ENCODE peak calls at places on chromosomes 16 and 17, in four cellular contexts. One of them, this sample, is unnamed.

GRCh38 chr16:28317040-28317880 is 24.9 kb downstream of the SBK1 start:
- DNase-seq in endothelial cell of umbilical vein: peak
- DNase-seq in lung: peak
- DNase-seq in fibroblast of mammary gland: peak
- DNase-seq in this sample: no peak

GRCh38 chr16:17775061-17775460 is 304.3 kb upstream of the XYLT1 start:
- DNase-seq in endothelial cell of umbilical vein: no peak
- DNase-seq in fibroblast of mammary gland: peak
- DNase-seq in lung: no peak
- DNase-seq in this sample: no peak

GRCh38 chr17:1374426-1375177 is 25.4 kb downstream of the YWHAE start:
- DNase-seq in endothelial cell of umbilical vein: no peak
- DNase-seq in lung: no peak
- DNase-seq in fibroblast of mammary gland: no peak
- DNase-seq in this sample: no peak

GRCh38 chr17:81959362-81960129 is 1.4 kb downstream of the NOTUM start:
- DNase-seq in endothelial cell of umbilical vein: peak
- DNase-seq in lung: peak
- DNase-seq in fibroblast of mammary gland: no peak
- DNase-seq in this sample: no peak

GRCh38 chr17:1007310-1008007 is 10.5 kb downstream of the TIMM22 start:
- DNase-seq in endothelial cell of umbilical vein: no peak
- DNase-seq in fibroblast of mammary gland: no peak
- DNase-seq in lung: no peak
- DNase-seq in this sample: no peak

GRCh38 chr16:81796035-81796434 is 16.9 kb downstream of the PLCG2 start:
- DNase-seq in lung: no peak
- DNase-seq in fibroblast of mammary gland: no peak
- DNase-seq in endothelial cell of umbilical vein: no peak
- DNase-seq in this sample: no peak

GRCh38 chr17:59381716-59382570 is 50.5 kb downstream of the YPEL2 start:
- DNase-seq in lung: no peak
- DNase-seq in fibroblast of mammary gland: no peak
- DNase-seq in endothelial cell of umbilical vein: peak
- DNase-seq in this sample: no peak

GRCh38 chr17:17823433-17824118 is 13.2 kb downstream of the SREBF1 start:
- DNase-seq in lung: peak
- DNase-seq in endothelial cell of umbilical vein: peak
- DNase-seq in fibroblast of mammary gland: peak
- DNase-seq in this sample: no peak

GRCh38 chr17:40344321-40345160 is 20.0 kb downstream of the GJD3 start:
- DNase-seq in fibroblast of mammary gland: no peak
- DNase-seq in lung: no peak
- DNase-seq in endothelial cell of umbilical vein: peak
- DNase-seq in this sample: no peak

GRCh38 chr17:49054342-49055092 is 57.3 kb downstream of the IGF2BP1 start:
- DNase-seq in endothelial cell of umbilical vein: no peak
- DNase-seq in lung: no peak
- DNase-seq in fibroblast of mammary gland: no peak
- DNase-seq in this sample: no peak

GRCh38 chr17:6523330-6523729 is 33.0 kb downstream of the PITPNM3 start:
- DNase-seq in endothelial cell of umbilical vein: no peak
- DNase-seq in fibroblast of mammary gland: peak
- DNase-seq in lung: no peak
- DNase-seq in this sample: no peak

GRCh38 chr17:16886655-16887322 is 85.1 kb downstream of the TNFRSF13B start:
- DNase-seq in lung: no peak
- DNase-seq in fibroblast of mammary gland: no peak
- DNase-seq in endothelial cell of umbilical vein: no peak
- DNase-seq in this sample: no peak

GRCh38 chr16:75296606-75297005 is 45.2 kb upstream of the BCAR1 start:
- DNase-seq in fibroblast of mammary gland: peak
- DNase-seq in lung: no peak
- DNase-seq in endothelial cell of umbilical vein: peak
- DNase-seq in this sample: no peak

GRCh38 chr16:53787423-53787822 is 83.5 kb downstream of the FTO start:
- DNase-seq in fibroblast of mammary gland: no peak
- DNase-seq in lung: no peak
- DNase-seq in endothelial cell of umbilical vein: no peak
- DNase-seq in this sample: no peak

GRCh38 chr17:45102856-45103255 is 29.5 kb downstream of the PLCD3 start:
- DNase-seq in lung: no peak
- DNase-seq in fibroblast of mammary gland: no peak
- DNase-seq in endothelial cell of umbilical vein: no peak
- DNase-seq in this sample: no peak

GRCh38 chr16:65965632-65966031 is 400.9 kb upstream of the CDH5 start:
- DNase-seq in endothelial cell of umbilical vein: no peak
- DNase-seq in lung: no peak
- DNase-seq in fibroblast of mammary gland: no peak
- DNase-seq in this sample: no peak

GRCh38 chr16:29831490-29831889 is 11.2 kb downstream of the MVP start:
- DNase-seq in lung: no peak
- DNase-seq in endothelial cell of umbilical vein: no peak
- DNase-seq in fibroblast of mammary gland: no peak
- DNase-seq in this sample: no peak

GRCh38 chr17:44966348-44967025 is 1.6 kb downstream of the C1QL1 start:
- DNase-seq in fibroblast of mammary gland: no peak
- DNase-seq in endothelial cell of umbilical vein: no peak
- DNase-seq in lung: no peak
- DNase-seq in this sample: no peak

GRCh38 chr16:46733319-46733830 is 14.8 kb downstream of the MYLK3 start:
- DNase-seq in endothelial cell of umbilical vein: no peak
- DNase-seq in lung: no peak
- DNase-seq in fibroblast of mammary gland: no peak
- DNase-seq in this sample: no peak

GRCh38 chr17:77054926-77055325 is 85.8 kb upstream of the SEC14L1 start:
- DNase-seq in fibroblast of mammary gland: no peak
- DNase-seq in endothelial cell of umbilical vein: no peak
- DNase-seq in lung: no peak
- DNase-seq in this sample: no peak

GRCh38 chr17:35664685-35665084 is 66.8 kb upstream of the RASL10B start:
- DNase-seq in endothelial cell of umbilical vein: no peak
- DNase-seq in fibroblast of mammary gland: no peak
- DNase-seq in lung: no peak
- DNase-seq in this sample: no peak

GRCh38 chr17:20211246-20211645 is 202.1 kb downstream of the SPECC1 start:
- DNase-seq in endothelial cell of umbilical vein: no peak
- DNase-seq in lung: no peak
- DNase-seq in fibroblast of mammary gland: no peak
- DNase-seq in this sample: no peak

GRCh38 chr16:87860553-87861299 is 8.6 kb downstream of the SLC7A5 start:
- DNase-seq in lung: no peak
- DNase-seq in endothelial cell of umbilical vein: peak
- DNase-seq in fibroblast of mammary gland: peak
- DNase-seq in this sample: no peak

GRCh38 chr16:68707341-68708152 is 29.5 kb upstream of the CDH1 start:
- DNase-seq in endothelial cell of umbilical vein: no peak
- DNase-seq in fibroblast of mammary gland: no peak
- DNase-seq in lung: peak
- DNase-seq in this sample: no peak

GRCh38 chr16:28980929-28981328 is 3.9 kb upstream of the LAT start:
- DNase-seq in endothelial cell of umbilical vein: no peak
- DNase-seq in fibroblast of mammary gland: no peak
- DNase-seq in lung: no peak
- DNase-seq in this sample: no peak

GRCh38 chr17:31754239-31754945 is 104.7 kb downstream of the COPRS start:
- DNase-seq in lung: no peak
- DNase-seq in endothelial cell of umbilical vein: peak
- DNase-seq in fibroblast of mammary gland: peak
- DNase-seq in this sample: peak

GRCh38 chr17:28514571-28515002 is 8.4 kb downstream of the FOXN1 start:
- DNase-seq in endothelial cell of umbilical vein: no peak
- DNase-seq in lung: no peak
- DNase-seq in fibroblast of mammary gland: no peak
- DNase-seq in this sample: no peak

GRCh38 chr16:17403156-17403809 is 67.5 kb downstream of the XYLT1 start:
- DNase-seq in endothelial cell of umbilical vein: no peak
- DNase-seq in lung: no peak
- DNase-seq in fibroblast of mammary gland: no peak
- DNase-seq in this sample: no peak

GRCh38 chr17:73090396-73091202 is 1.9 kb downstream of the SLC39A11 start:
- DNase-seq in lung: no peak
- DNase-seq in fibroblast of mammary gland: no peak
- DNase-seq in endothelial cell of umbilical vein: no peak
- DNase-seq in this sample: no peak

GRCh38 chr17:82269882-82270500 is 3.5 kb downstream of the CSNK1D start:
- DNase-seq in lung: no peak
- DNase-seq in endothelial cell of umbilical vein: no peak
- DNase-seq in fibroblast of mammary gland: no peak
- DNase-seq in this sample: no peak

GRCh38 chr17:28365487-28365886 is 488 bp upstream of the SEBOX start:
- DNase-seq in fibroblast of mammary gland: no peak
- DNase-seq in lung: no peak
- DNase-seq in endothelial cell of umbilical vein: no peak
- DNase-seq in this sample: no peak

GRCh38 chr17:5821813-5822212 is 237.5 kb upstream of the NLRP1 start:
- DNase-seq in endothelial cell of umbilical vein: no peak
- DNase-seq in lung: peak
- DNase-seq in fibroblast of mammary gland: peak
- DNase-seq in this sample: no peak

GRCh38 chr16:57873218-57873617 is 70.9 kb upstream of the KIFC3 start:
- DNase-seq in endothelial cell of umbilical vein: no peak
- DNase-seq in fibroblast of mammary gland: no peak
- DNase-seq in lung: no peak
- DNase-seq in this sample: no peak

GRCh38 chr16:58733248-58733670 is 857 bp downstream of the GOT2 start:
- DNase-seq in lung: no peak
- DNase-seq in endothelial cell of umbilical vein: no peak
- DNase-seq in fibroblast of mammary gland: peak
- DNase-seq in this sample: no peak

GRCh38 chr17:80181431-80181830 is 11.6 kb downstream of the CARD14 start:
- DNase-seq in lung: no peak
- DNase-seq in endothelial cell of umbilical vein: no peak
- DNase-seq in fibroblast of mammary gland: no peak
- DNase-seq in this sample: no peak

GRCh38 chr17:63841350-63842172 is 924 bp downstream of the SMARCD2 start:
- DNase-seq in fibroblast of mammary gland: peak
- DNase-seq in lung: peak
- DNase-seq in endothelial cell of umbilical vein: peak
- DNase-seq in this sample: no peak

GRCh38 chr17:15038656-15039055 is 226.5 kb downstream of the PMP22 start:
- DNase-seq in lung: no peak
- DNase-seq in fibroblast of mammary gland: peak
- DNase-seq in endothelial cell of umbilical vein: no peak
- DNase-seq in this sample: peak
- H3K4me3 ChIP-seq in lung: no peak
- H3K4me3 ChIP-seq in fibroblast of mammary gland: no peak
- H3K4me3 ChIP-seq in endothelial cell of umbilical vein: no peak
- H3K4me3 ChIP-seq in this sample: no peak

DNA sequence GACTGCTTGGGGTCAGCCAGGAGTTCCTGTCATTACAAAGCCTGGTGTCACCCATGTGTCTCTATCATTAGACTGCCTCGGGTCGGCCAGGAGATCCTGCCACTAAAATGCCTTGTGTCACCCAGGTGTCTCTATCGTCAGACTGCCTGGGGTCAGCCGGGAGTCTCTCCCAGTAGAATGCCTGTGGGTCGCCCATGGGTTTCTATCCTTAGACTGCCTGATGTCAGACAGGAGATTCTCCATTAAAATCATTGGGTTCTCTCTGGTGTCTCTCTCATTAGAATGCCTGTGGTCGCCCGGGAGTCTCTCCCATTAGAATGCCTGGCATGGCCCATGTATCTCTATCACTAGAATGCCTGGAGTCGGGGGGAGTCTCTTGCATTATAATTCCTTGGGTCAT is 2231.0 kb downstream of the TP53TG3F start:
- DNase-seq in lung: no peak
- DNase-seq in fibroblast of mammary gland: no peak
- DNase-seq in endothelial cell of umbilical vein: no peak
- DNase-seq in this sample: no peak
- TF ChIP-seq CTCF in lung: no peak
- TF ChIP-seq CTCF in fibroblast of mammary gland: no peak
- TF ChIP-seq CTCF in endothelial cell of umbilical vein: no peak
- TF ChIP-seq CTCF in this sample: no peak

DNA sequence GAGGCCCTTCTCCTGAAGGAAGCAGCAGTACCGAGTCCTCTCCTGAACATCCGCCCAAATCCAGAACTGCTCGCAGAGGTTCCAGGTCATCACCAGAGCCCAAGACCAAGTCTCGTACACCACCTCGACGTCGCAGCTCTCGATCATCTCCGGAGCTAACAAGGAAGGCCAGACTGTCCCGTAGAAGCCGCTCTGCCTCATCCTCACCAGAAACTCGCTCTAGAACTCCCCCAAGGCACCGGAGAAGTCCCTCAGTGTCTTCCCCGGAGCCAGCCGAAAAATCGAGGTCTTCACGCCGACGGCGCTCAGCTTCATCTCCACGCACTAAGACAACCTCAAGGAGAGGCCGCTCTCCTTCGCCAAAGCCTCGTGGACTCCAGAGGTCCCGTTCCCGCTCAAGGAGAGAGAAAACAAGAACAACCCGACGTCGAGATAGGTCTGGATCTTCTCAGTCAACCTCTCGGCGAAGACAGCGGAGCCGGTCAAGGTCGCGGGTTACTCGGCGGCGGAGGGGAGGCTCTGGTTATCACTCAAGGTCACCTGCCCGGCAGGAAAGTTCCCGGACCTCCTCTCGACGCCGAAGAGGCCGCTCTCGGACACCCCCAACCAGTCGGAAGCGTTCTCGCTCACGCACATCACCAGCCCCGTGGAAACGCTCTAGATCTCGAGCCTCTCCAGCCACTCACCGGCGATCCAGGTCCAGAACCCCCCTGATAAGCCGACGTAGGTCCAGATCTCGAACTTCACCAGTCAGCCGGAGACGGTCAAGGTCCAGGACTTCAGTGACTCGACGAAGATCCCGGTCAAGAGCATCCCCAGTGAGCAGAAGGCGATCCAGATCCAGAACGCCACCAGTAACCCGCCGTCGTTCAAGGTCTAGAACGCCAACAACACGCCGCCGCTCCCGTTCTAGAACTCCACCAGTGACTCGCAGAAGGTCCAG is 11.3 kb downstream of the ELOB start:
- DNase-seq in fibroblast of mammary gland: no peak
- DNase-seq in endothelial cell of umbilical vein: no peak
- DNase-seq in lung: no peak
- DNase-seq in this sample: no peak
- H3K4me3 ChIP-seq in fibroblast of mammary gland: no peak
- H3K4me3 ChIP-seq in endothelial cell of umbilical vein: no peak
- H3K4me3 ChIP-seq in lung: no peak
- H3K4me3 ChIP-seq in this sample: no peak

DNA sequence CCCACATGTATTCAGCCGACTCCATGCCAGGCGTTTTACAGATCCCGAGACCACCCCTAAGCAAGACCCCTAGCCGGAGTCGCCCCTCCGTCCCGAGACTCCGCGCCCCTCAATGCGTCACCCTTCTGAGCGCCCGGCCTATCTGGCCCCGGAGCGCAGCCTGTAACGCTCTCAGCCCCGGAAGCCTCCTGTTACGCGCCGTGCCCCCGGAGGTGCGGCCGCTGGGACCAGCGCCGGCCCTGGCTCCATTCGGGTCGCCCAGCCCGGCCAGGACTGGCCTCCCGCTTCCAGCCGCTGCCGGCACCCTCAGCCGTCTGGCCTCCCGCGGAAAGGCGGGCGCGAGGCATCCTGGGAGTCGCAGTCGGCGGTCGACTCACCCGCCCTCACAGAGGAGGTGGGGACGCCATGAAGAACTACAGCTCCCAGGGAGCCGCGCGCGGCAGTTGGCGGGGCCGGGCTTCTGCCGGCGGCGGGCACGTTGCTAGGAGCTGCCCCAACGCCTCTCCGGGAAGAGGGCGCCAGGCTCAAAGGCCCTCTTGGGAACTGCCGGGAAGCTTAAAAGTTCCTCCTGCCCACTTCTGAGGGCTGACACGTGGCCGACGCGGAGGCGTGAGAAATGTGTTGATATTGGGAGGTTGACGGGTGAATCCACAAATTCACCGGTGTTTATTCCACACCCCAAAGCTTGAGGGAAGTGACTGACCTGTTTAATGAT is at the start of gene FBF1:
- DNase-seq in endothelial cell of umbilical vein: peak
- DNase-seq in fibroblast of mammary gland: peak
- DNase-seq in lung: peak
- DNase-seq in this sample: peak
- TF ChIP-seq CTCF in endothelial cell of umbilical vein: peak
- TF ChIP-seq CTCF in fibroblast of mammary gland: no peak
- TF ChIP-seq CTCF in lung: no peak
- TF ChIP-seq CTCF in this sample: peak

This sample was measured in AG04449.